ENCODE peak calls at places on chromosomes 3 and 15, in nine cellular contexts. B is SJSA1, G is RPMI8226, R is fibroblast of pulmonary artery, W is WTC11, Y is A172, A is NCI-H460, L is uterus, P is neural crest cell. M is an unnamed sample.

GRCh38 chr3:152335273-152335672 is 66.5 kb downstream of the MBNL1 start:
- DNase-seq in L (no peak), G (no peak), R (no peak), P (no peak), B (no peak), A (no peak), Y (no peak), W (no peak), M (no peak)

GRCh38 chr3:186959029-186959624 is 28.8 kb downstream of the ST6GAL1 start:
- DNase-seq in R (no peak), G (no peak), A (no peak), L (no peak), Y (no peak), P (no peak), W (no peak), B (no peak), M (no peak)

GRCh38 chr15:45790325-45790943 is 155.6 kb downstream of the SQOR start:
- DNase-seq in G (peak), Y (peak), R (peak), A (no peak), B (no peak), P (peak), W (peak), L (no peak), M (peak)

GRCh38 chr15:89171136-89172072 is 50.0 kb downstream of the RLBP1 start:
- DNase-seq in R (peak), A (peak), P (peak), B (peak), G (peak), W (peak), Y (peak), L (no peak), M (peak)

GRCh38 chr15:71011503-71012155 is 103.6 kb upstream of the THSD4 start:
- DNase-seq in Y (peak), P (no peak), L (no peak), W (no peak), A (peak), G (peak), R (peak), B (peak), M (peak)

GRCh38 chr3:186217820-186218164 is 108.9 kb upstream of the ETV5 start:
- DNase-seq in L (no peak), B (no peak), A (no peak), Y (peak), W (no peak), P (no peak), G (no peak), R (no peak), M (peak)

GRCh38 chr3:36705015-36705414 is 59.3 kb downstream of the DCLK3 start:
- DNase-seq in P (no peak), R (no peak), W (no peak), B (no peak), L (no peak), A (no peak), G (no peak), Y (no peak), M (no peak)

GRCh38 chr3:65334045-65334665 is 646.4 kb upstream of the ADAMTS9 start:
- DNase-seq in Y (no peak), R (no peak), L (no peak), G (no peak), B (no peak), P (peak), W (peak), A (no peak), M (no peak)

GRCh38 chr3:140845878-140846277 is 95.8 kb upstream of the SLC25A36 start:
- DNase-seq in W (no peak), Y (no peak), R (no peak), A (no peak), G (peak), B (no peak), L (no peak), P (no peak), M (no peak)

GRCh38 chr15:48833526-48833925 is 22.7 kb upstream of the CEP152 start:
- DNase-seq in G (no peak), P (no peak), B (no peak), W (no peak), A (no peak), Y (no peak), R (no peak), L (no peak), M (no peak)

GRCh38 chr15:76391847-76392246 is 55.3 kb downstream of the ISL2 start:
- DNase-seq in R (no peak), L (no peak), W (no peak), G (no peak), A (no peak), Y (no peak), P (no peak), B (no peak), M (no peak)

GRCh38 chr15:37135225-37135624 is 34.9 kb upstream of the MEIS2 start:
- DNase-seq in W (no peak), B (peak), Y (no peak), P (no peak), R (peak), A (no peak), L (no peak), G (peak), M (peak)

GRCh38 chr3:143529018-143529478 is 319.2 kb downstream of the SLC9A9 start:
- DNase-seq in P (no peak), R (peak), Y (no peak), A (no peak), G (no peak), W (no peak), B (no peak), L (no peak), M (no peak)

GRCh38 chr3:116038968-116039950 is 406.0 kb downstream of the LSAMP start:
- DNase-seq in R (peak), G (no peak), Y (no peak), B (no peak), W (no peak), P (no peak), A (no peak), L (no peak), M (no peak)

GRCh38 chr15:96326551-96327154 is 3.8 kb upstream of the NR2F2 start:
- DNase-seq in L (peak), Y (peak), P (no peak), A (no peak), R (peak), G (peak), B (no peak), W (peak), M (peak)

GRCh38 chr3:196868297-196868661 is 559 bp downstream of the SENP5 start:
- DNase-seq in R (peak), L (no peak), G (peak), W (peak), Y (peak), B (no peak), A (no peak), P (peak), M (peak)

GRCh38 chr3:177343122-177343521 is 145.8 kb upstream of the TBL1XR1 start:
- DNase-seq in A (no peak), P (no peak), R (no peak), L (no peak), G (no peak), Y (no peak), W (no peak), B (no peak), M (no peak)

GRCh38 chr3:183502237-183502636 is 53.3 kb downstream of the KLHL6 start:
- DNase-seq in B (no peak), A (no peak), R (no peak), Y (no peak), P (no peak), G (no peak), W (no peak), L (no peak), M (no peak)

GRCh38 chr3:13110678-13111116 is 37.5 kb upstream of the IQSEC1 start:
- DNase-seq in P (no peak), A (no peak), G (peak), Y (peak), W (no peak), B (no peak), L (no peak), R (no peak), M (no peak)

GRCh38 chr3:194139085-194139976 is 3.4 kb downstream of the HES1 start:
- DNase-seq in P (no peak), B (peak), Y (peak), G (peak), A (no peak), L (peak), W (peak), R (peak), M (peak)

GRCh38 chr3:144466114-144466513 is 494.5 kb downstream of the DIPK2A start:
- DNase-seq in P (no peak), R (no peak), B (no peak), W (no peak), A (no peak), Y (no peak), G (no peak), L (no peak), M (no peak)

GRCh38 chr3:14787630-14788029 is 31.1 kb upstream of the FGD5 start:
- DNase-seq in P (no peak), G (no peak), Y (no peak), B (no peak), W (no peak), R (no peak), L (no peak), A (no peak), M (no peak)

GRCh38 chr3:101884776-101885175 is 35.5 kb downstream of the NFKBIZ start:
- DNase-seq in L (no peak), W (no peak), R (no peak), P (no peak), A (no peak), Y (no peak), B (no peak), G (no peak), M (no peak)

GRCh38 chr3:82509106-82509842 is 747.8 kb upstream of the GBE1 start:
- DNase-seq in G (no peak), B (no peak), W (no peak), L (no peak), A (no peak), Y (no peak), P (no peak), R (no peak), M (no peak)

GRCh38 chr3:72523409-72524172 is 324.7 kb downstream of the SHQ1 start:
- DNase-seq in Y (no peak), B (peak), G (peak), W (no peak), R (no peak), L (no peak), A (no peak), P (no peak), M (peak)

GRCh38 chr3:72630614-72631344 is 217.5 kb downstream of the SHQ1 start:
- DNase-seq in G (no peak), P (no peak), L (no peak), Y (no peak), W (no peak), R (no peak), B (no peak), A (no peak), M (no peak)

GRCh38 chr3:105334138-105334882 is 32.4 kb upstream of the ALCAM start:
- DNase-seq in Y (peak), W (no peak), G (no peak), B (no peak), P (no peak), R (no peak), L (no peak), A (no peak), M (no peak)

GRCh38 chr3:191528589-191528988 is 67.6 kb downstream of the PYDC2 start:
- DNase-seq in G (no peak), A (no peak), R (no peak), B (no peak), W (no peak), P (no peak), L (no peak), Y (no peak), M (no peak)

GRCh38 chr15:50828610-50829206 is 63.2 kb upstream of the SPPL2A start:
- DNase-seq in B (peak), P (no peak), W (no peak), A (peak), Y (peak), R (peak), L (peak), G (no peak), M (peak)

GRCh38 chr3:139326131-139326530 is 17.7 kb upstream of the MRPS22 start:
- DNase-seq in Y (no peak), L (no peak), R (no peak), A (no peak), P (no peak), W (no peak), G (no peak), B (no peak), M (no peak)

GRCh38 chr3:36525115-36525711 is 144.9 kb downstream of the STAC start:
- DNase-seq in P (no peak), G (no peak), L (no peak), B (peak), Y (peak), W (no peak), A (no peak), R (peak), M (no peak)

GRCh38 chr3:10933021-10933420 is 59.5 kb upstream of the SLC6A1 start:
- DNase-seq in A (no peak), R (no peak), Y (no peak), W (no peak), G (no peak), B (no peak), P (no peak), L (no peak), M (no peak)

GRCh38 chr3:24446032-24446431 is 48.6 kb downstream of the THRB start:
- DNase-seq in A (no peak), L (no peak), R (no peak), B (no peak), G (no peak), W (no peak), P (no peak), Y (no peak), M (no peak)